ENCODE peak calls at places on chromosomes 13 and 19, in four cellular contexts. One of them, this sample, is unnamed.

GRCh38 chr13:23391752-23392151 is 41.8 kb downstream of the SACS start:
- DNase-seq in NCI-H1417 treated with DMSO at 0.1 percent for 48 hours: no peak
- DNase-seq in endothelial cell: no peak
- DNase-seq in brain pericyte: no peak
- DNase-seq in this sample: no peak

GRCh38 chr19:13214036-13214730 is 64.0 kb downstream of the IER2 start:
- DNase-seq in endothelial cell: no peak
- DNase-seq in brain pericyte: no peak
- DNase-seq in NCI-H1417 treated with DMSO at 0.1 percent for 48 hours: no peak
- DNase-seq in this sample: no peak

GRCh38 chr19:38021356-38021755 is 114.3 kb downstream of the SIPA1L3 start:
- DNase-seq in NCI-H1417 treated with DMSO at 0.1 percent for 48 hours: no peak
- DNase-seq in brain pericyte: no peak
- DNase-seq in endothelial cell: no peak
- DNase-seq in this sample: no peak

GRCh38 chr13:47788844-47789243 is 212.2 kb downstream of the SUCLA2 start:
- DNase-seq in endothelial cell: no peak
- DNase-seq in NCI-H1417 treated with DMSO at 0.1 percent for 48 hours: no peak
- DNase-seq in brain pericyte: no peak
- DNase-seq in this sample: no peak

GRCh38 chr13:36297600-36298338 is at the start of gene CCDC169:
- DNase-seq in endothelial cell: peak
- DNase-seq in NCI-H1417 treated with DMSO at 0.1 percent for 48 hours: no peak
- DNase-seq in brain pericyte: peak
- DNase-seq in this sample: no peak

GRCh38 chr13:112796190-112796915 is 106.5 kb downstream of the ATP11A start:
- DNase-seq in endothelial cell: no peak
- DNase-seq in brain pericyte: no peak
- DNase-seq in NCI-H1417 treated with DMSO at 0.1 percent for 48 hours: no peak
- DNase-seq in this sample: no peak

GRCh38 chr19:39093761-39094160 is 9.6 kb downstream of the ACP7 start:
- DNase-seq in endothelial cell: no peak
- DNase-seq in brain pericyte: no peak
- DNase-seq in NCI-H1417 treated with DMSO at 0.1 percent for 48 hours: no peak
- DNase-seq in this sample: no peak

GRCh38 chr13:49649244-49649962 is 21.1 kb downstream of the ARL11 start:
- DNase-seq in brain pericyte: no peak
- DNase-seq in NCI-H1417 treated with DMSO at 0.1 percent for 48 hours: no peak
- DNase-seq in endothelial cell: no peak
- DNase-seq in this sample: no peak

GRCh38 chr13:30045916-30046704 is 195.7 kb upstream of the UBL3 start:
- DNase-seq in endothelial cell: no peak
- DNase-seq in brain pericyte: no peak
- DNase-seq in NCI-H1417 treated with DMSO at 0.1 percent for 48 hours: no peak
- DNase-seq in this sample: no peak

GRCh38 chr19:49106648-49107135 is 7.5 kb upstream of the LIN7B start:
- DNase-seq in brain pericyte: no peak
- DNase-seq in NCI-H1417 treated with DMSO at 0.1 percent for 48 hours: no peak
- DNase-seq in endothelial cell: peak
- DNase-seq in this sample: no peak

GRCh38 chr13:51635137-51635878 is 51.0 kb downstream of the WDFY2 start:
- DNase-seq in brain pericyte: no peak
- DNase-seq in endothelial cell: no peak
- DNase-seq in NCI-H1417 treated with DMSO at 0.1 percent for 48 hours: no peak
- DNase-seq in this sample: peak

GRCh38 chr13:38348890-38349289 is 761 bp upstream of the UFM1 start:
- DNase-seq in endothelial cell: no peak
- DNase-seq in brain pericyte: no peak
- DNase-seq in NCI-H1417 treated with DMSO at 0.1 percent for 48 hours: no peak
- DNase-seq in this sample: no peak

GRCh38 chr19:55116232-55117062 is 990 bp downstream of the PPP1R12C start:
- DNase-seq in NCI-H1417 treated with DMSO at 0.1 percent for 48 hours: no peak
- DNase-seq in endothelial cell: no peak
- DNase-seq in brain pericyte: no peak
- DNase-seq in this sample: no peak

GRCh38 chr13:81480634-81481033 is 1139.7 kb upstream of the SPRY2 start:
- DNase-seq in brain pericyte: no peak
- DNase-seq in NCI-H1417 treated with DMSO at 0.1 percent for 48 hours: no peak
- DNase-seq in endothelial cell: no peak
- DNase-seq in this sample: no peak

GRCh38 chr19:7874080-7874856 is at the start of gene PRR36:
- DNase-seq in brain pericyte: no peak
- DNase-seq in endothelial cell: peak
- DNase-seq in NCI-H1417 treated with DMSO at 0.1 percent for 48 hours: peak
- DNase-seq in this sample: no peak

GRCh38 chr13:36453518-36453917 is 21.2 kb downstream of the CCNA1 start:
- DNase-seq in NCI-H1417 treated with DMSO at 0.1 percent for 48 hours: no peak
- DNase-seq in brain pericyte: no peak
- DNase-seq in endothelial cell: no peak
- DNase-seq in this sample: no peak

GRCh38 chr13:113926301-113926761 is 47.5 kb downstream of the C13orf46 start:
- DNase-seq in endothelial cell: no peak
- DNase-seq in NCI-H1417 treated with DMSO at 0.1 percent for 48 hours: no peak
- DNase-seq in brain pericyte: no peak
- DNase-seq in this sample: no peak

GRCh38 chr13:41716236-41716635 is 244.7 kb downstream of the VWA8 start:
- DNase-seq in endothelial cell: no peak
- DNase-seq in brain pericyte: no peak
- DNase-seq in NCI-H1417 treated with DMSO at 0.1 percent for 48 hours: no peak
- DNase-seq in this sample: no peak

GRCh38 chr13:24693862-24694471 is 13.8 kb downstream of the ATP12A start:
- DNase-seq in endothelial cell: peak
- DNase-seq in NCI-H1417 treated with DMSO at 0.1 percent for 48 hours: no peak
- DNase-seq in brain pericyte: no peak
- DNase-seq in this sample: peak

GRCh38 chr19:2533686-2534085 is 57.8 kb downstream of the GADD45B start:
- DNase-seq in NCI-H1417 treated with DMSO at 0.1 percent for 48 hours: no peak
- DNase-seq in brain pericyte: no peak
- DNase-seq in endothelial cell: no peak
- DNase-seq in this sample: no peak

GRCh38 chr19:49749055-49749716 is 13.9 kb downstream of the TSKS start:
- DNase-seq in endothelial cell: no peak
- DNase-seq in brain pericyte: no peak
- DNase-seq in NCI-H1417 treated with DMSO at 0.1 percent for 48 hours: no peak
- DNase-seq in this sample: no peak

GRCh38 chr19:46901701-46902401 is 41.1 kb downstream of the ARHGAP35 start:
- DNase-seq in endothelial cell: no peak
- DNase-seq in NCI-H1417 treated with DMSO at 0.1 percent for 48 hours: no peak
- DNase-seq in brain pericyte: no peak
- DNase-seq in this sample: no peak

GRCh38 chr19:504634-505033 is 2.7 kb upstream of the TPGS1 start:
- DNase-seq in brain pericyte: no peak
- DNase-seq in endothelial cell: no peak
- DNase-seq in NCI-H1417 treated with DMSO at 0.1 percent for 48 hours: no peak
- DNase-seq in this sample: no peak

GRCh38 chr13:30739646-30740642 is 4.6 kb downstream of the ALOX5AP start:
- DNase-seq in NCI-H1417 treated with DMSO at 0.1 percent for 48 hours: no peak
- DNase-seq in brain pericyte: no peak
- DNase-seq in endothelial cell: no peak
- DNase-seq in this sample: no peak

GRCh38 chr13:63435668-63436275 is 2020.1 kb upstream of the PCDH20 start:
- DNase-seq in brain pericyte: peak
- DNase-seq in endothelial cell: no peak
- DNase-seq in NCI-H1417 treated with DMSO at 0.1 percent for 48 hours: no peak
- DNase-seq in this sample: no peak

GRCh38 chr13:100176781-100177389 is 88.0 kb downstream of the PCCA start:
- DNase-seq in brain pericyte: peak
- DNase-seq in endothelial cell: no peak
- DNase-seq in NCI-H1417 treated with DMSO at 0.1 percent for 48 hours: peak
- DNase-seq in this sample: peak

GRCh38 chr13:98406971-98407370 is 169.9 kb downstream of the STK24 start:
- DNase-seq in brain pericyte: no peak
- DNase-seq in NCI-H1417 treated with DMSO at 0.1 percent for 48 hours: no peak
- DNase-seq in endothelial cell: no peak
- DNase-seq in this sample: no peak

This sample was measured in SK-N-MC.